ENCODE peak calls at places on chromosomes 2 and 18, in seven cellular contexts. U is Caco-2, A is OCI-LY7, D is neural progenitor cell, M is heart right ventricle, E is WERI-Rb-1, N is HepG2. R is an unnamed sample.

GRCh38 chr18:62131305-62131909 is 55.4 kb downstream of the PIGN start:
- DNase-seq in N (peak; percentile 55), D (peak; percentile 76), U (peak; percentile 50), A (peak; percentile 50), M (peak; percentile 11), E (peak; percentile 68), R (no peak)

GRCh38 chr18:49933530-49933929 is 120.2 kb upstream of the ACAA2 start:
- DNase-seq in N (no peak), M (no peak), U (no peak), E (no peak), A (no peak), D (no peak), R (no peak)

GRCh38 chr2:150644298-150645067 is 157.0 kb upstream of the RND3 start:
- DNase-seq in U (no peak), D (no peak), M (no peak), E (no peak), N (no peak), A (no peak), R (no peak)

GRCh38 chr2:149039213-149039724 is 770 bp downstream of the LYPD6B start:
- DNase-seq in U (no peak), D (no peak), M (no peak), A (no peak), N (no peak), E (no peak), R (no peak)

GRCh38 chr2:13574831-13575230 is 858.1 kb downstream of the TRIB2 start:
- DNase-seq in U (no peak), N (no peak), M (no peak), A (no peak), D (no peak), E (no peak), R (no peak)

GRCh38 chr2:86050301-86050700 is 55.4 kb downstream of the POLR1A start:
- DNase-seq in M (no peak), E (no peak), D (no peak), N (no peak), A (no peak), U (no peak), R (no peak)

GRCh38 chr2:16263241-16263890 is 323.0 kb downstream of the MYCN start:
- DNase-seq in N (no peak), E (no peak), U (no peak), M (no peak), D (no peak), A (no peak), R (no peak)

GRCh38 chr18:36567800-36568199 is 261.0 kb downstream of the TPGS2 start:
- DNase-seq in U (no peak), N (no peak), M (no peak), E (no peak), A (no peak), D (no peak), R (no peak)

GRCh38 chr18:52287151-52287550 is 52.8 kb upstream of the DCC start:
- DNase-seq in N (no peak), D (no peak), U (no peak), A (no peak), M (no peak), E (no peak), R (peak; percentile 10)

GRCh38 chr2:181438298-181438697 is 18.9 kb upstream of the ITGA4 start:
- DNase-seq in A (peak; percentile 74), E (peak; percentile 24), N (no peak), U (no peak), M (no peak), D (no peak), R (no peak)

GRCh38 chr2:64263315-64263714 is 119.1 kb upstream of the PELI1 start:
- DNase-seq in U (peak; percentile 60), N (no peak), M (no peak), D (no peak), E (no peak), A (peak; percentile 10), R (peak; percentile 80)

GRCh38 chr2:24233321-24233720 is 58.5 kb downstream of the FAM228A start:
- DNase-seq in U (no peak), N (no peak), D (no peak), M (no peak), A (no peak), E (no peak), R (no peak)

GRCh38 chr2:176500921-176501320 is 231.7 kb downstream of the MTX2 start:
- DNase-seq in N (no peak), U (no peak), A (no peak), E (no peak), D (no peak), M (no peak), R (no peak)

GRCh38 chr18:55908790-55909408 is 320.9 kb upstream of the TCF4 start:
- DNase-seq in D (no peak), E (no peak), M (no peak), A (no peak), U (no peak), N (no peak), R (no peak)

GRCh38 chr18:79936641-79937040 is 14.8 kb downstream of the SLC66A2 start:
- DNase-seq in E (no peak), D (no peak), N (peak; percentile 76), M (no peak), U (no peak), A (no peak), R (no peak)

GRCh38 chr2:188145885-188146284 is 145.8 kb upstream of the GULP1 start:
- DNase-seq in M (no peak), U (no peak), E (no peak), N (no peak), D (no peak), A (no peak), R (no peak)

DNA sequence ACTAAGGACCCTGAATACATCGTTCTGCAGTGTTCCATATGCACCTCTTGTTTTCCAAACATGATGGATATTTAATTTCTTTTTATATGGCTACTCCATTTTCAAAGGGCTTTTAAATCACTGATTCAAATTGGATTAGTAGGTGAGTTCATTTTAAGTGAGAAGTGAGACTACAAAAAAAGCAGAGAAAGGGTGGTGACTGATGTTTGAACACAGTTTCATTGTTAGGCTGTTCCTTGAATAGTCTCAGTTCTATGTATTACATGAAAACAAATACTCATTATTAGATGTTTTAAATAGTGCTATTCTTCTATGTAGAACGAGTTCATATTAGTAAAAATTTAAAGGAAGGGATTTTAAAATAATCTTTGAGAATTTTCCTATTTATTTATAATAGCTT is 72.7 kb upstream of the STON1 start:
- DNase-seq in U (no peak), M (no peak), D (no peak), E (no peak), N (no peak), A (no peak), R (no peak)
- H3K36me3 ChIP-seq in U (no peaks in the 10 kb centered on the region), M (peaks cover 81% of the 10 kb centered on the region), D (peaks cover 7% of the 10 kb centered on the region), E (peaks cover 64% of the 10 kb centered on the region), N (peaks cover 61% of the 10 kb centered on the region), A (peaks cover 94% of the 10 kb centered on the region), R (no peaks in the 10 kb centered on the region)

GRCh38 chr2:65952966-65953365 is 482.0 kb upstream of the MEIS1 start:
- DNase-seq in M (no peak), E (no peak), U (no peak), N (no peak), A (no peak), D (no peak), R (no peak)

GRCh38 chr2:65957886-65958285 is 477.0 kb upstream of the MEIS1 start:
- DNase-seq in E (no peak), M (no peak), A (no peak), N (no peak), D (peak; percentile 17), U (no peak), R (no peak)

GRCh38 chr2:65957454-65957853 is 477.5 kb upstream of the MEIS1 start:
- DNase-seq in U (no peak), E (no peak), M (no peak), N (no peak), D (no peak), A (no peak), R (no peak)

DNA sequence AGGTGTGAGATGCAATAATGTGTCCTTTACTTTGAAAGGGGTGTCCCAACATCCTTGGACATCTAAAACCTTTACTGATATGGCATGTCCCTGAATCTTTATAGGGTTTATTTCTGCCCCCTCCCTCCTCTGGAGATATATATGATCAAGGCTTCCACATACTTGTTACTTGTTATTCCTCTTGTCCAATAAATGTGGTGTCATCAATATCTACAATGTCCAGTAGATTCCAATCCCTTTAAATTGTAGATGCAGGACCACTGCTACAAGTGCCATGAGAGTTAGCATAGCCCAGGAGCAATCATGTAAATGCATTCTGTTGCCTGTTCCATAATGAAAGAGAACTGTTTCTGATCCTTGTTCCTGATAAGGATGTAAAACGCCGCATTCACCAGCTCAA is 479.7 kb upstream of the MEIS1 start:
- DNase-seq in D (no peak), M (no peak), A (no peak), U (no peak), N (no peak), E (no peak), R (no peak)
- TF ChIP-seq CTCF in D (no peak), M (no peak), A (no peak), U (no peak), N (no peak), E (no peak), R (no peak)

GRCh38 chr2:11411768-11412448 is 54.1 kb downstream of the E2F6 start:
- DNase-seq in N (peak; percentile 65), D (peak; percentile 75), E (peak; percentile 66), M (no peak), U (peak; percentile 64), A (peak; percentile 39), R (no peak)
- H3K4me3 ChIP-seq in N (no peak overlapping the region), D (no peak overlapping the region), E (no peak overlapping the region), M (peak overlapping the region; percentile 46), U (no peak overlapping the region), A (peak overlapping the region; percentile 34), R (no peak overlapping the region)

GRCh38 chr2:206023183-206023582 is 62.8 kb downstream of the INO80D start:
- DNase-seq in A (no peak), M (no peak), E (no peak), D (no peak), U (no peak), N (no peak), R (no peak)

GRCh38 chr2:206020151-206020550 is 65.8 kb downstream of the INO80D start:
- DNase-seq in N (no peak), A (no peak), E (no peak), M (no peak), D (no peak), U (no peak), R (no peak)
- H3K36me3 ChIP-seq in N (peaks cover 55% of the 10 kb centered on the region), A (peaks cover 59% of the 10 kb centered on the region), E (peaks cover 32% of the 10 kb centered on the region), M (peaks cover 67% of the 10 kb centered on the region), D (peaks cover 23% of the 10 kb centered on the region), U (peaks cover 5% of the 10 kb centered on the region), R (peaks cover 1% of the 10 kb centered on the region)

GRCh38 chr18:76459687-76460350 is 35.2 kb downstream of the ZNF516 start:
- DNase-seq in E (no peak), U (no peak), N (no peak), D (no peak), M (no peak), A (no peak), R (peak; percentile 98)
- TF ChIP-seq CTCF in E (no peak), U (no peak), N (no peak), D (no peak), M (no peak), A (no peak), R (peak; percentile 32)

DNA sequence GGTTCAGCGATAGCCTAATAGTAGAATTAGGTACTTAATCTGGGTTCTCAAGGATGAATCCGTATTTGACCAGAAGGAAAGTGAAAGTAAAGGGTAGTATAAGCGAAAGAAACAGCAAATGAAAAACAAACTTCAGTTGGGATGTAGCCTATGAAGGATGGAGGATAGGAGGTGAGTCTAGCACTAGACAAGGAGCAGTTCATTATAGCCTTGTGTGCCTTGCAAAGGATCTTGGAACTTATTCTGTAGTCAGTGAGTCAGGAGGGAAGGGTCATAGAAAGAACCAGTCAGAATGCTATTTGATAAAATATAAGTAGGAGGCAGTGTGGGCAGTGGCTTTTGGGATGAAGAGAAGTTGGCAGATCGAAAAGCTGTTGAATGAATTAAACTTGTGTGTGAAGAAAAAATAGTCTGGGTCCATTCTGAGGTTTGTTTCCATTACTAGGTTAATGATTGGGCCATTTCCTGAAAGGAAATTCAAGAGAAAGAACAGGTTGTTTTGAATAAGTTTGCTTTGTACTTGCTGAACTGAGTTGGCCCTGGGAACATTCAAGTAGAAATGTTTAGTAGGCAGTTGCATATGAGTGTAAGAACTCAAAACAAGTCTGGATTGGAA is 48.5 kb downstream of the ANKRD12 start:
- DNase-seq in N (no peak), E (no peak), D (no peak), U (no peak), A (no peak), M (no peak), R (no peak)
- H3K4me3 ChIP-seq in N (no peak overlapping the region), E (no peak overlapping the region), D (no peak overlapping the region), U (no peak overlapping the region), A (no peak overlapping the region), M (no peak overlapping the region), R (no peak overlapping the region)

R was measured in kidney epithelial cell.